ENCODE peak calls at places on chromosome 4, in seven cellular contexts. One of them, this sample, is unnamed.

GRCh38 chr4:75675004-75675531 is 1.9 kb upstream of the G3BP2 start:
- DNase-seq in fibroblast of the aortic adventitia: no peak
- DNase-seq in endothelial cell of umbilical vein: no peak
- DNase-seq in mammary epithelial cell: peak; percentile 22
- DNase-seq in left lung: no peak
- DNase-seq in AG09309: no peak
- DNase-seq in kidney: no peak
- DNase-seq in this sample: no peak

GRCh38 chr4:147363514-147363913 is 117.4 kb upstream of the EDNRA start:
- DNase-seq in fibroblast of the aortic adventitia: no peak
- DNase-seq in endothelial cell of umbilical vein: no peak
- DNase-seq in mammary epithelial cell: no peak
- DNase-seq in left lung: no peak
- DNase-seq in AG09309: no peak
- DNase-seq in kidney: no peak
- DNase-seq in this sample: no peak

GRCh38 chr4:56307423-56307822 is 79.9 kb downstream of the AASDH start:
- DNase-seq in fibroblast of the aortic adventitia: no peak
- DNase-seq in endothelial cell of umbilical vein: no peak
- DNase-seq in mammary epithelial cell: peak; percentile 83
- DNase-seq in left lung: no peak
- DNase-seq in AG09309: no peak
- DNase-seq in kidney: no peak
- DNase-seq in this sample: peak; percentile 7

GRCh38 chr4:177190995-177191568 is 118.6 kb upstream of the NEIL3 start:
- DNase-seq in fibroblast of the aortic adventitia: no peak
- DNase-seq in endothelial cell of umbilical vein: no peak
- DNase-seq in mammary epithelial cell: peak; percentile 10
- DNase-seq in left lung: no peak
- DNase-seq in AG09309: peak; percentile 13
- DNase-seq in kidney: no peak
- DNase-seq in this sample: peak; percentile 30

GRCh38 chr4:101020956-101021355 is 326.4 kb downstream of the PPP3CA start:
- DNase-seq in fibroblast of the aortic adventitia: peak; percentile 63
- DNase-seq in endothelial cell of umbilical vein: peak; percentile 94
- DNase-seq in mammary epithelial cell: peak; percentile 66
- DNase-seq in left lung: no peak
- DNase-seq in AG09309: no peak
- DNase-seq in kidney: no peak
- DNase-seq in this sample: peak; percentile 58

GRCh38 chr4:15714141-15714540 is 11.3 kb downstream of the BST1 start:
- DNase-seq in fibroblast of the aortic adventitia: no peak
- DNase-seq in endothelial cell of umbilical vein: no peak
- DNase-seq in mammary epithelial cell: no peak
- DNase-seq in left lung: no peak
- DNase-seq in AG09309: no peak
- DNase-seq in kidney: no peak
- DNase-seq in this sample: no peak

GRCh38 chr4:124713213-124713592 is 671 bp upstream of the ANKRD50 start:
- DNase-seq in fibroblast of the aortic adventitia: peak; percentile 83
- DNase-seq in endothelial cell of umbilical vein: peak; percentile 81
- DNase-seq in mammary epithelial cell: peak; percentile 54
- DNase-seq in left lung: peak; percentile 78
- DNase-seq in AG09309: peak; percentile 41
- DNase-seq in kidney: peak; percentile 86
- DNase-seq in this sample: peak; percentile 82

GRCh38 chr4:152266831-152267480 is 268.9 kb downstream of the FBXW7 start:
- DNase-seq in fibroblast of the aortic adventitia: no peak
- DNase-seq in endothelial cell of umbilical vein: no peak
- DNase-seq in mammary epithelial cell: no peak
- DNase-seq in left lung: no peak
- DNase-seq in AG09309: no peak
- DNase-seq in kidney: no peak
- DNase-seq in this sample: no peak

GRCh38 chr4:84965558-84966381 is 720 bp downstream of the WDFY3 start:
- DNase-seq in fibroblast of the aortic adventitia: peak; percentile 31
- DNase-seq in endothelial cell of umbilical vein: peak; percentile 53
- DNase-seq in mammary epithelial cell: peak; percentile 39
- DNase-seq in left lung: peak; percentile 40
- DNase-seq in AG09309: no peak
- DNase-seq in kidney: peak; percentile 85
- DNase-seq in this sample: no peak

GRCh38 chr4:170004656-170005250 is 21.4 kb downstream of the MFAP3L start:
- DNase-seq in fibroblast of the aortic adventitia: peak; percentile 24
- DNase-seq in endothelial cell of umbilical vein: no peak
- DNase-seq in mammary epithelial cell: peak; percentile 18
- DNase-seq in left lung: no peak
- DNase-seq in AG09309: no peak
- DNase-seq in kidney: no peak
- DNase-seq in this sample: no peak

GRCh38 chr4:181148470-181148869 is 1094.7 kb upstream of the TENM3 start:
- DNase-seq in fibroblast of the aortic adventitia: no peak
- DNase-seq in endothelial cell of umbilical vein: no peak
- DNase-seq in mammary epithelial cell: no peak
- DNase-seq in left lung: no peak
- DNase-seq in AG09309: no peak
- DNase-seq in kidney: no peak
- DNase-seq in this sample: no peak

GRCh38 chr4:54954656-54955388 is 170.6 kb downstream of the KDR start:
- DNase-seq in fibroblast of the aortic adventitia: no peak
- DNase-seq in endothelial cell of umbilical vein: peak; percentile 60
- DNase-seq in mammary epithelial cell: no peak
- DNase-seq in left lung: no peak
- DNase-seq in AG09309: no peak
- DNase-seq in kidney: no peak
- DNase-seq in this sample: peak; percentile 4

GRCh38 chr4:89254847-89255246 is 52.8 kb downstream of the GPRIN3 start:
- DNase-seq in fibroblast of the aortic adventitia: peak; percentile 21
- DNase-seq in endothelial cell of umbilical vein: peak; percentile 29
- DNase-seq in mammary epithelial cell: peak; percentile 17
- DNase-seq in left lung: peak; percentile 39
- DNase-seq in AG09309: no peak
- DNase-seq in kidney: peak; percentile 43
- DNase-seq in this sample: peak; percentile 37

GRCh38 chr4:120694973-120695372 is 227.6 kb downstream of the PRDM5 start:
- DNase-seq in fibroblast of the aortic adventitia: peak; percentile 79
- DNase-seq in endothelial cell of umbilical vein: peak; percentile 68
- DNase-seq in mammary epithelial cell: peak; percentile 75
- DNase-seq in left lung: no peak
- DNase-seq in AG09309: no peak
- DNase-seq in kidney: no peak
- DNase-seq in this sample: peak; percentile 89

GRCh38 chr4:140811429-140811828 is 55.2 kb upstream of the TBC1D9 start:
- DNase-seq in fibroblast of the aortic adventitia: no peak
- DNase-seq in endothelial cell of umbilical vein: no peak
- DNase-seq in mammary epithelial cell: no peak
- DNase-seq in left lung: no peak
- DNase-seq in AG09309: no peak
- DNase-seq in kidney: no peak
- DNase-seq in this sample: no peak

GRCh38 chr4:59553739-59554126 is 1646.4 kb upstream of the ADGRL3 start:
- DNase-seq in fibroblast of the aortic adventitia: peak; percentile 26
- DNase-seq in endothelial cell of umbilical vein: peak; percentile 3
- DNase-seq in mammary epithelial cell: peak; percentile 4
- DNase-seq in left lung: no peak
- DNase-seq in AG09309: no peak
- DNase-seq in kidney: no peak
- DNase-seq in this sample: peak; percentile 42

GRCh38 chr4:119597377-119597776 is 31.2 kb downstream of the PDE5A start:
- DNase-seq in fibroblast of the aortic adventitia: no peak
- DNase-seq in endothelial cell of umbilical vein: no peak
- DNase-seq in mammary epithelial cell: no peak
- DNase-seq in left lung: no peak
- DNase-seq in AG09309: no peak
- DNase-seq in kidney: no peak
- DNase-seq in this sample: no peak

GRCh38 chr4:3685081-3685645 is 81.0 kb upstream of the ADRA2C start:
- DNase-seq in fibroblast of the aortic adventitia: no peak
- DNase-seq in endothelial cell of umbilical vein: no peak
- DNase-seq in mammary epithelial cell: no peak
- DNase-seq in left lung: peak; percentile 10
- DNase-seq in AG09309: no peak
- DNase-seq in kidney: peak; percentile 35
- DNase-seq in this sample: no peak

GRCh38 chr4:101014417-101014816 is 332.9 kb downstream of the PPP3CA start:
- DNase-seq in fibroblast of the aortic adventitia: no peak
- DNase-seq in endothelial cell of umbilical vein: peak; percentile 71
- DNase-seq in mammary epithelial cell: no peak
- DNase-seq in left lung: no peak
- DNase-seq in AG09309: no peak
- DNase-seq in kidney: no peak
- DNase-seq in this sample: no peak

GRCh38 chr4:147312376-147313046 is 168.4 kb upstream of the EDNRA start:
- DNase-seq in fibroblast of the aortic adventitia: peak; percentile 57
- DNase-seq in endothelial cell of umbilical vein: no peak
- DNase-seq in mammary epithelial cell: no peak
- DNase-seq in left lung: no peak
- DNase-seq in AG09309: no peak
- DNase-seq in kidney: no peak
- DNase-seq in this sample: peak; percentile 80

DNA sequence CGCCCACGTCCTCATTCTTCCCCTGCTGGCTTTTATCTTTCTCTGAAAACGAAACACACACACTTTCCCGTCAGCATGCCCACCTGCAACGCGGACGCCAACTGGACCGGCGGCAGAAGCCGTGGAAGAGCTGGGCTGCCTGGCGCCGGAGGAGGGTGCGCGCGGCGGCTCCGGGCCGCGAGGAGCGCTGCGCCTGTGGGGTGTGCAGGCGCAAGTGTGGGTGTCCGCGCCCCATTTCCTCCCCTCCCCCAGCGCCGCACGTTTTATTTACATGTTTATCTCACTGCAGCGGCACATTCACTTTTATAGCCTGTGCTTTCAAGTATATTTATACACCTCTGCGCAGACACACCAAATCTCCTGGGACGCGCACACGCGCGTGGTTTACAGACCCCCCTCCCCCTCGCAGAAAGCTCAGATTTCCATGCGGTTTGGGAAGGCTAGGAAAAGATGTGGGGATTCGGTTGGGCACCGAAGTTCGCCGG is 1.5 kb downstream of the PITX2 start:
- DNase-seq in fibroblast of the aortic adventitia: no peak
- DNase-seq in endothelial cell of umbilical vein: no peak
- DNase-seq in mammary epithelial cell: no peak
- DNase-seq in left lung: no peak
- DNase-seq in AG09309: no peak
- DNase-seq in kidney: peak; percentile 59
- DNase-seq in this sample: peak; percentile 30
- H3K4me3 ChIP-seq in fibroblast of the aortic adventitia: peak overlapping the region; percentile 14
- H3K4me3 ChIP-seq in endothelial cell of umbilical vein: no peak overlapping the region
- H3K4me3 ChIP-seq in mammary epithelial cell: no peak overlapping the region
- H3K4me3 ChIP-seq in left lung: no peak overlapping the region
- H3K4me3 ChIP-seq in AG09309: peak overlapping the region; percentile 66
- H3K4me3 ChIP-seq in kidney: no peak overlapping the region
- H3K4me3 ChIP-seq in this sample: peak overlapping the region; percentile 66

DNA sequence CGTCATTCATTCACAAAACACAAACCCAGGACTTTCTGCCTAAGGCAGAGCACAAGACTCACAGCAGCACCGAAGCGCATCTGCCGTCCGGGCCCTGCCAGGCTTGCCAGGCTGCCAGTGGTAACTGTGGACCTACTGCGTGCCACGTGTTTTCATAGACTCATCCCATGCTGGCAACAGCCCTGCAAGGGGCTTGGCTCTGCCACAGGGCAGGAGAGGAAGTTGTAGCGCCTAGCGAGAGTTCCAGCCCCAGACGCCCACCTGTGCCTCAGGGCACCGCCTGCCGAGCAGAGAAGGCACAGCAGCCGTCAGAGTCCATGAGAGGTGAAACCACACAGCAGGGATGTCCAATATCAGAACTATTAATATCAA is 18.9 kb upstream of the MRFAP1 start:
- DNase-seq in fibroblast of the aortic adventitia: no peak
- DNase-seq in endothelial cell of umbilical vein: no peak
- DNase-seq in mammary epithelial cell: no peak
- DNase-seq in left lung: no peak
- DNase-seq in AG09309: no peak
- DNase-seq in kidney: no peak
- DNase-seq in this sample: no peak
- TF ChIP-seq CTCF in fibroblast of the aortic adventitia: no peak
- TF ChIP-seq CTCF in endothelial cell of umbilical vein: no peak
- TF ChIP-seq CTCF in mammary epithelial cell: no peak
- TF ChIP-seq CTCF in left lung: no peak
- TF ChIP-seq CTCF in AG09309: no peak
- TF ChIP-seq CTCF in kidney: no peak
- TF ChIP-seq CTCF in this sample: no peak

GRCh38 chr4:175789632-175790031 is 22.4 kb downstream of the GPM6A start:
- DNase-seq in fibroblast of the aortic adventitia: no peak
- DNase-seq in endothelial cell of umbilical vein: no peak
- DNase-seq in mammary epithelial cell: no peak
- DNase-seq in left lung: no peak
- DNase-seq in AG09309: no peak
- DNase-seq in kidney: no peak
- DNase-seq in this sample: no peak
- H3K4me3 ChIP-seq in fibroblast of the aortic adventitia: no peak overlapping the region
- H3K4me3 ChIP-seq in endothelial cell of umbilical vein: no peak overlapping the region
- H3K4me3 ChIP-seq in mammary epithelial cell: no peak overlapping the region
- H3K4me3 ChIP-seq in left lung: no peak overlapping the region
- H3K4me3 ChIP-seq in AG09309: no peak overlapping the region
- H3K4me3 ChIP-seq in kidney: no peak overlapping the region
- H3K4me3 ChIP-seq in this sample: no peak overlapping the region

GRCh38 chr4:88078592-88078991 is 71.2 kb downstream of the PKD2 start:
- DNase-seq in fibroblast of the aortic adventitia: peak; percentile 7
- DNase-seq in endothelial cell of umbilical vein: no peak
- DNase-seq in mammary epithelial cell: no peak
- DNase-seq in left lung: no peak
- DNase-seq in AG09309: no peak
- DNase-seq in kidney: no peak
- DNase-seq in this sample: no peak
- TF ChIP-seq CTCF in fibroblast of the aortic adventitia: no peak
- TF ChIP-seq CTCF in endothelial cell of umbilical vein: no peak
- TF ChIP-seq CTCF in mammary epithelial cell: no peak
- TF ChIP-seq CTCF in left lung: no peak
- TF ChIP-seq CTCF in AG09309: no peak
- TF ChIP-seq CTCF in kidney: no peak
- TF ChIP-seq CTCF in this sample: no peak